ENCODE peak calls at places on chromosome 12, in seven cellular contexts. One of them, this sample, is unnamed. For H3K4me1 and H3K9me3, the result is how much of the 10 kb centered on the place peaks cover.

GRCh38 chr12:91603060-91603459 is 420.4 kb upstream of the DCN start:
- DNase-seq in H9: no peak
- DNase-seq in CD4-positive, CD25-positive, alpha-beta regulatory T cell: no peak
- DNase-seq in A549: no peak
- DNase-seq in CD4-positive, alpha-beta memory T cell: no peak
- DNase-seq in left ventricle myocardium inferior: no peak
- DNase-seq in CD8-positive, alpha-beta T cell: no peak
- DNase-seq in this sample: no peak

GRCh38 chr12:11716794-11717532 is 67.5 kb downstream of the ETV6 start:
- DNase-seq in H9: no peak
- DNase-seq in CD4-positive, CD25-positive, alpha-beta regulatory T cell: no peak
- DNase-seq in A549: no peak
- DNase-seq in CD4-positive, alpha-beta memory T cell: no peak
- DNase-seq in left ventricle myocardium inferior: no peak
- DNase-seq in CD8-positive, alpha-beta T cell: no peak
- DNase-seq in this sample: no peak

GRCh38 chr12:93825926-93826599 is 148.9 kb downstream of the CRADD start:
- DNase-seq in H9: no peak
- DNase-seq in CD4-positive, CD25-positive, alpha-beta regulatory T cell: no peak
- DNase-seq in A549: no peak
- DNase-seq in CD4-positive, alpha-beta memory T cell: no peak
- DNase-seq in left ventricle myocardium inferior: no peak
- DNase-seq in CD8-positive, alpha-beta T cell: no peak
- DNase-seq in this sample: no peak

GRCh38 chr12:108320503-108321293 is 18.4 kb downstream of the CMKLR1 start:
- DNase-seq in H9: peak
- DNase-seq in CD4-positive, CD25-positive, alpha-beta regulatory T cell: no peak
- DNase-seq in A549: no peak
- DNase-seq in CD4-positive, alpha-beta memory T cell: no peak
- DNase-seq in left ventricle myocardium inferior: no peak
- DNase-seq in CD8-positive, alpha-beta T cell: no peak
- DNase-seq in this sample: no peak

GRCh38 chr12:106868982-106869381 is 86.7 kb upstream of the TMEM263 start:
- DNase-seq in H9: no peak
- DNase-seq in CD4-positive, CD25-positive, alpha-beta regulatory T cell: no peak
- DNase-seq in A549: no peak
- DNase-seq in CD4-positive, alpha-beta memory T cell: no peak
- DNase-seq in left ventricle myocardium inferior: no peak
- DNase-seq in CD8-positive, alpha-beta T cell: no peak
- DNase-seq in this sample: no peak

GRCh38 chr12:56315626-56316473 is at the start of gene CNPY2:
- DNase-seq in H9: peak
- DNase-seq in CD4-positive, CD25-positive, alpha-beta regulatory T cell: peak
- DNase-seq in A549: peak
- DNase-seq in CD4-positive, alpha-beta memory T cell: peak
- DNase-seq in left ventricle myocardium inferior: peak
- DNase-seq in CD8-positive, alpha-beta T cell: peak
- DNase-seq in this sample: peak

GRCh38 chr12:14126692-14127091 is 145.3 kb upstream of the GRIN2B start:
- DNase-seq in H9: no peak
- DNase-seq in CD4-positive, CD25-positive, alpha-beta regulatory T cell: no peak
- DNase-seq in A549: no peak
- DNase-seq in CD4-positive, alpha-beta memory T cell: no peak
- DNase-seq in left ventricle myocardium inferior: no peak
- DNase-seq in CD8-positive, alpha-beta T cell: no peak
- DNase-seq in this sample: no peak

GRCh38 chr12:124538194-124539082 is 29.0 kb downstream of the NCOR2 start:
- DNase-seq in H9: no peak
- DNase-seq in CD4-positive, CD25-positive, alpha-beta regulatory T cell: no peak
- DNase-seq in A549: no peak
- DNase-seq in CD4-positive, alpha-beta memory T cell: no peak
- DNase-seq in left ventricle myocardium inferior: no peak
- DNase-seq in CD8-positive, alpha-beta T cell: no peak
- DNase-seq in this sample: no peak

GRCh38 chr12:64744422-64745258 is 14.6 kb downstream of the GNS start:
- DNase-seq in H9: no peak
- DNase-seq in CD4-positive, CD25-positive, alpha-beta regulatory T cell: no peak
- DNase-seq in A549: peak
- DNase-seq in CD4-positive, alpha-beta memory T cell: no peak
- DNase-seq in left ventricle myocardium inferior: no peak
- DNase-seq in CD8-positive, alpha-beta T cell: no peak
- DNase-seq in this sample: peak

GRCh38 chr12:116604883-116605641 is 45.9 kb downstream of the MAP1LC3B2 start:
- DNase-seq in H9: no peak
- DNase-seq in CD4-positive, CD25-positive, alpha-beta regulatory T cell: no peak
- DNase-seq in A549: no peak
- DNase-seq in CD4-positive, alpha-beta memory T cell: no peak
- DNase-seq in left ventricle myocardium inferior: no peak
- DNase-seq in CD8-positive, alpha-beta T cell: no peak
- DNase-seq in this sample: no peak
- H3K4me1 ChIP-seq in H9: under half
- H3K4me1 ChIP-seq in CD4-positive, CD25-positive, alpha-beta regulatory T cell: under half
- H3K4me1 ChIP-seq in A549: under half
- H3K4me1 ChIP-seq in CD4-positive, alpha-beta memory T cell: under half
- H3K4me1 ChIP-seq in left ventricle myocardium inferior: under half
- H3K4me1 ChIP-seq in CD8-positive, alpha-beta T cell: under half
- H3K4me1 ChIP-seq in this sample: under half

GRCh38 chr12:133023566-133023965 is 13.7 kb upstream of the ZNF84 start:
- DNase-seq in H9: no peak
- DNase-seq in CD4-positive, CD25-positive, alpha-beta regulatory T cell: no peak
- DNase-seq in A549: no peak
- DNase-seq in CD4-positive, alpha-beta memory T cell: no peak
- DNase-seq in left ventricle myocardium inferior: no peak
- DNase-seq in CD8-positive, alpha-beta T cell: no peak
- DNase-seq in this sample: no peak
- H3K9me3 ChIP-seq in H9: under half
- H3K9me3 ChIP-seq in CD4-positive, CD25-positive, alpha-beta regulatory T cell: under half
- H3K9me3 ChIP-seq in A549: half or more
- H3K9me3 ChIP-seq in CD4-positive, alpha-beta memory T cell: under half
- H3K9me3 ChIP-seq in left ventricle myocardium inferior: half or more
- H3K9me3 ChIP-seq in CD8-positive, alpha-beta T cell: under half
- H3K9me3 ChIP-seq in this sample: under half

DNA sequence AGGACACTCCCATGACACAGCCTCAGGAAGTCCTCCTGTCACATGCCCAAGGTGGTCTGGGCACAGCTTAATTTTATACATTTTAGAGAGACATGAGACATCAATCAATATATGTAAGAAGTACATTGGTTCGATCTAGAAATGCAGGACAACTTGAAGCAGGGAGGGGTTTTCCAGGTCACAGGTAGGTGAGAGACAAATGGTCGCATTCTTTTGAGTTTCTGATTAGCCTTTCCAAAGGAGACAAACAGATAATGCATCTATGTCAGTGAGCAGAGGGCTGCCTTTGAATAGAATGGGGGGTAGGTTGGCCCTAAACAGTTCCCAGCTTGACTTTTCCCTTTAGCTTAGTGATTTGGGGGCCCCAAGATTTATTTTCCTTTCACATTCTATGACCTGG is 2.5 kb downstream of the HSPB8 start:
- DNase-seq in H9: no peak
- DNase-seq in CD4-positive, CD25-positive, alpha-beta regulatory T cell: no peak
- DNase-seq in A549: no peak
- DNase-seq in CD4-positive, alpha-beta memory T cell: no peak
- DNase-seq in left ventricle myocardium inferior: no peak
- DNase-seq in CD8-positive, alpha-beta T cell: no peak
- DNase-seq in this sample: no peak
- H3K4me1 ChIP-seq in H9: under half
- H3K4me1 ChIP-seq in CD4-positive, CD25-positive, alpha-beta regulatory T cell: under half
- H3K4me1 ChIP-seq in A549: under half
- H3K4me1 ChIP-seq in CD4-positive, alpha-beta memory T cell: under half
- H3K4me1 ChIP-seq in left ventricle myocardium inferior: half or more
- H3K4me1 ChIP-seq in CD8-positive, alpha-beta T cell: under half
- H3K4me1 ChIP-seq in this sample: under half

DNA sequence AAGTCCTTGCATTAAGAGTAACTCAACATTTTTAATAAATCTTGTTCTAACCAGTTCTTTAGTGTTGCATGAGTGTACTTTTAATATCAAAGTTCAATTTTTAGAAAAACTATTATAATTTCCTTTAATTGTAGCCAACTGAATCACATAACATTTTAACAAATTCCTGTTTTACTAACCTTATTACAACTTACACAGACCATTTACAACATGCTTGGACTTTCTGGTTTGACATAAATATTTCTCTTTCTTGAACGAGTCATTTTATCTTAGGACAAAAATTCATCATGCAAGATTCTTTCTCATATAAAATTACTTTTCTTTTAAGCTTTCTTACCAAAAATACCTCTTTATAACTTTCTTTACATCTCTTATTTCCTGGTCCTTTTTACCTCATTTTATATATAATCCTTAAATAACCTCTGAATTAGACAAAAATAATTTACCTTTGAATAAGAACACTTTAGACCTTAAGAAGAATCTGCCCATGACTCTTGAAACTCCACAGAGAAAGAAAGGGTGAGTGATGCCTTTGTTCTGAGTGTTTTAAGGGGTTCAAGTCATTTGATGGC is 3.9 kb downstream of the SLCO1A2 start:
- DNase-seq in H9: no peak
- DNase-seq in CD4-positive, CD25-positive, alpha-beta regulatory T cell: no peak
- DNase-seq in A549: no peak
- DNase-seq in CD4-positive, alpha-beta memory T cell: no peak
- DNase-seq in left ventricle myocardium inferior: no peak
- DNase-seq in CD8-positive, alpha-beta T cell: no peak
- DNase-seq in this sample: no peak
- H3K9me3 ChIP-seq in H9: under half
- H3K9me3 ChIP-seq in CD4-positive, CD25-positive, alpha-beta regulatory T cell: under half
- H3K9me3 ChIP-seq in A549: under half
- H3K9me3 ChIP-seq in CD4-positive, alpha-beta memory T cell: under half
- H3K9me3 ChIP-seq in left ventricle myocardium inferior: half or more
- H3K9me3 ChIP-seq in CD8-positive, alpha-beta T cell: under half
- H3K9me3 ChIP-seq in this sample: under half

GRCh38 chr12:132506328-132506727 is 16.4 kb downstream of the FBRSL1 start:
- DNase-seq in H9: no peak
- DNase-seq in CD4-positive, CD25-positive, alpha-beta regulatory T cell: no peak
- DNase-seq in A549: no peak
- DNase-seq in CD4-positive, alpha-beta memory T cell: no peak
- DNase-seq in left ventricle myocardium inferior: no peak
- DNase-seq in CD8-positive, alpha-beta T cell: no peak
- DNase-seq in this sample: no peak
- H3K4me1 ChIP-seq in H9: under half
- H3K4me1 ChIP-seq in CD4-positive, CD25-positive, alpha-beta regulatory T cell: half or more
- H3K4me1 ChIP-seq in A549: under half
- H3K4me1 ChIP-seq in CD4-positive, alpha-beta memory T cell: half or more
- H3K4me1 ChIP-seq in left ventricle myocardium inferior: half or more
- H3K4me1 ChIP-seq in CD8-positive, alpha-beta T cell: half or more
- H3K4me1 ChIP-seq in this sample: under half

GRCh38 chr12:132305560-132305966 is 23.8 kb downstream of the GALNT9 start:
- DNase-seq in H9: no peak
- DNase-seq in CD4-positive, CD25-positive, alpha-beta regulatory T cell: no peak
- DNase-seq in A549: no peak
- DNase-seq in CD4-positive, alpha-beta memory T cell: no peak
- DNase-seq in left ventricle myocardium inferior: no peak
- DNase-seq in CD8-positive, alpha-beta T cell: no peak
- DNase-seq in this sample: no peak

GRCh38 chr12:132302466-132303358 is 26.7 kb downstream of the GALNT9 start:
- DNase-seq in H9: no peak
- DNase-seq in CD4-positive, CD25-positive, alpha-beta regulatory T cell: no peak
- DNase-seq in A549: no peak
- DNase-seq in CD4-positive, alpha-beta memory T cell: no peak
- DNase-seq in left ventricle myocardium inferior: no peak
- DNase-seq in CD8-positive, alpha-beta T cell: no peak
- DNase-seq in this sample: no peak

GRCh38 chr12:132296063-132296462 is 33.3 kb downstream of the GALNT9 start:
- DNase-seq in H9: no peak
- DNase-seq in CD4-positive, CD25-positive, alpha-beta regulatory T cell: no peak
- DNase-seq in A549: no peak
- DNase-seq in CD4-positive, alpha-beta memory T cell: no peak
- DNase-seq in left ventricle myocardium inferior: no peak
- DNase-seq in CD8-positive, alpha-beta T cell: no peak
- DNase-seq in this sample: no peak

GRCh38 chr12:132305991-132306884 is 23.2 kb downstream of the GALNT9 start:
- DNase-seq in H9: no peak
- DNase-seq in CD4-positive, CD25-positive, alpha-beta regulatory T cell: no peak
- DNase-seq in A549: no peak
- DNase-seq in CD4-positive, alpha-beta memory T cell: no peak
- DNase-seq in left ventricle myocardium inferior: no peak
- DNase-seq in CD8-positive, alpha-beta T cell: no peak
- DNase-seq in this sample: no peak

GRCh38 chr12:132300789-132301722 is 28.3 kb downstream of the GALNT9 start:
- DNase-seq in H9: no peak
- DNase-seq in CD4-positive, CD25-positive, alpha-beta regulatory T cell: no peak
- DNase-seq in A549: no peak
- DNase-seq in CD4-positive, alpha-beta memory T cell: no peak
- DNase-seq in left ventricle myocardium inferior: no peak
- DNase-seq in CD8-positive, alpha-beta T cell: no peak
- DNase-seq in this sample: no peak
- H3K9me3 ChIP-seq in H9: under half
- H3K9me3 ChIP-seq in CD4-positive, CD25-positive, alpha-beta regulatory T cell: under half
- H3K9me3 ChIP-seq in A549: under half
- H3K9me3 ChIP-seq in CD4-positive, alpha-beta memory T cell: under half
- H3K9me3 ChIP-seq in left ventricle myocardium inferior: under half
- H3K9me3 ChIP-seq in CD8-positive, alpha-beta T cell: under half
- H3K9me3 ChIP-seq in this sample: under half